ENCODE peak calls at places on chromosome 6, in four cellular contexts. H is pancreas, Z is aorta, O is HepG2. N is an unnamed sample.

GRCh38 chr6:105459884-105460283 is 57.0 kb upstream of the PREP start:
- DNase-seq in Z (no peak), O (no peak), H (no peak), N (no peak)

GRCh38 chr6:132919028-132919427 is 104.7 kb downstream of the RPS12 start:
- DNase-seq in O (no peak), Z (no peak), H (no peak), N (no peak)

GRCh38 chr6:43856005-43856765 is 86.2 kb downstream of the VEGFA start:
- DNase-seq in H (peak; percentile 74), Z (no peak), O (peak; percentile 86), N (peak; percentile 20)

GRCh38 chr6:166656269-166657206 is 29.5 kb upstream of the RPS6KA2 start:
- DNase-seq in O (peak; percentile 56), Z (no peak), H (no peak), N (no peak)

GRCh38 chr6:41687501-41688175 is 47.8 kb downstream of the TFEB start:
- DNase-seq in O (no peak), H (peak; percentile 37), Z (peak; percentile 34), N (no peak)

GRCh38 chr6:108589244-108589730 is 28.6 kb downstream of the FOXO3 start:
- DNase-seq in O (peak; percentile 15), Z (peak; percentile 71), H (peak; percentile 59), N (peak; percentile 93)

GRCh38 chr6:6712258-6712978 is 123.9 kb downstream of the LY86 start:
- DNase-seq in O (peak; percentile 83), H (peak; percentile 66), Z (no peak), N (no peak)

GRCh38 chr6:130783416-130784107 is 43.6 kb upstream of the SMLR1 start:
- DNase-seq in H (no peak), Z (no peak), O (no peak), N (no peak)

GRCh38 chr6:138815797-138816528 is 20.1 kb downstream of the ECT2L start:
- DNase-seq in O (peak; percentile 70), Z (no peak), H (no peak), N (no peak)

GRCh38 chr6:134553941-134554340 is 236.0 kb upstream of the SGK1 start:
- DNase-seq in O (no peak), Z (no peak), H (no peak), N (no peak)

GRCh38 chr6:166619912-166620311 is 7.1 kb downstream of the RPS6KA2 start:
- DNase-seq in O (no peak), H (no peak), Z (peak; percentile 71), N (no peak)

GRCh38 chr6:144036064-144036873 is 28.2 kb upstream of the PLAGL1 start:
- DNase-seq in Z (peak; percentile 63), H (no peak), O (peak; percentile 21), N (no peak)

GRCh38 chr6:125598422-125598821 is 151.0 kb upstream of the HEY2 start:
- DNase-seq in O (no peak), H (no peak), Z (peak; percentile 87), N (peak; percentile 95)

GRCh38 chr6:30816791-30817739 is 67.3 kb upstream of the DDR1 start:
- DNase-seq in H (no peak), O (no peak), Z (no peak), N (no peak)

GRCh38 chr6:89035252-89036106 is 45.1 kb upstream of the PNRC1 start:
- DNase-seq in H (peak; percentile 64), Z (peak; percentile 90), O (peak; percentile 73), N (peak; percentile 97)

GRCh38 chr6:16705403-16705993 is 55.8 kb downstream of the ATXN1 start:
- DNase-seq in H (no peak), O (no peak), Z (no peak), N (no peak)
- H3K36me3 ChIP-seq in H (no peaks in the 10 kb centered on the region), O (no peaks in the 10 kb centered on the region), Z (no peaks in the 10 kb centered on the region), N (no peaks in the 10 kb centered on the region)

DNA sequence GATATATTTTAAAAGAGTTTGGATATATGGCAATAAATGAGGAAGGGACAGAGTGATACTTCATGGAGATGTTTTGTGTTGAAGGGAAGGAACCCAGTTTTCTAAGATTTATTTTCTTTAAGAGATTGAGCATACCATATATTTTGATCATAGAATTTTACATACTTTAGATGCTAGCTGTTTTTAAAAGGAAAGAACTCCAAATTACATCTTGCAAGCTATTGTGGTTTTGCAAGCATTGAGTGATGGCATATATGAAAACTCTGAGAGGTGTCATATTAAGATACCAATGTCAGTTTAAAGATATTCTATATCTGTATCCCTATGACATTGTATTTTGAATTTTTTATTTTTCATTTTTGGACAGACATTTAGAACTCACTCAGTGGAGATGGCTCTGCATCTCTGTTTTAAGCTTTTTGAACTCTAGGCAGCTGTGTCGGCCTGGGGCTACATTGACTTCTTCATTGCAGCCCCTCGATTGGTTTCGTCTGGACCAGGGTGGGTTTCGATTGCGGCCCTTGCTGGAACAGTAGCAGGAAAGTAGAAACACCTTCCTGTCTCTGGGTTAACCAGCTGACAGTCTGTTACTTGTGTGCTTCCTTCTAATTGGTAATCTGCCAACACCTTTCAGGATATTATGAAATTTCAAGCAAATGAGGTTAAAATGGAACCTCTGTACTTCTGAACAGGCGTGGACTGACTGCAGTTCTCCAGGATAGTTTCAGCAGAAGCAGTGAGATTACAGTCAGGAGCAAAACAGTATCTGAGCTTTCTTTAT is 14.0 kb downstream of the IGF2R start:
- DNase-seq in H (no peak), O (no peak), Z (no peak), N (no peak)
- H3K4me1 ChIP-seq in H (peaks cover 42% of the 10 kb centered on the region), O (peaks cover 88% of the 10 kb centered on the region), Z (peaks cover 7% of the 10 kb centered on the region), N (peaks cover 88% of the 10 kb centered on the region)

GRCh38 chr6:50030350-50030749 is 8.6 kb upstream of the DEFB110 start:
- DNase-seq in Z (no peak), O (no peak), H (no peak), N (no peak)
- H3K36me3 ChIP-seq in Z (no peaks in the 10 kb centered on the region), O (no peaks in the 10 kb centered on the region), H (no peaks in the 10 kb centered on the region), N (no peaks in the 10 kb centered on the region)

GRCh38 chr6:161440299-161440698 is 166.4 kb upstream of the AGPAT4 start:
- DNase-seq in Z (no peak), H (no peak), O (no peak), N (no peak)
- H3K4me1 ChIP-seq in Z (no peaks in the 10 kb centered on the region), H (peaks cover 3% of the 10 kb centered on the region), O (no peaks in the 10 kb centered on the region), N (peaks cover 26% of the 10 kb centered on the region)

DNA sequence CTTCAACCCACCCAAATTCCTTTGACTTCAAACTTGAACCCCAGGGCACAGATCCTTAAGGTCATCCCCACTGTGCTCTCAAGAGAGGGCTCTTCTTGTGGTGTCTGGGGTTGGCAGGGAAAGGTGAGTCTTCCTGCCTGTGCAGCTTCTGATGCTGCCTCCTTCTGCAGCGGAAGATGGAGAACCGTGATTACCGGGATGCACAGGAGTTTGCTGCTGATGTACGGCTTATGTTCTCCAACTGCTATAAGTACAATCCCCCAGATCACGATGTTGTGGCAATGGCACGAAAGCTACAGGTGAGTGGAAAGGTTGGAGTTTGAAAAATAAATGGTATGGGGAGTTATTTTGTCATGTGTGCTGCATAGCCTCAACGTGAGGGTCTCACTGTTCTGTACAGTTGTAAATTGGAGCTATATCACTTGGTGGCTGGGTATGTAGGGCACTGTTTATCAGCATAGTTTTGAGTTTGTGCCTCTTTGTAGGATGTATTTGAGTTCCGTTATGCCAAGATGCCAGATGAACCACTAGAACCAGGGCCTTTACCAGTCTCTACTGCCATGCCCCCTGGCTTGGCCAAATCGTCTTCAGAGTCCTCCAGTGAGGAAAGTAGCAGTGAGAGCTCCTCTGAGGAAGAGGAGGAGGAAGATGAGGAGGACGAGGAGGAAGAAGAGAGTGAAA is 9.0 kb downstream of the BRD2 start:
- DNase-seq in Z (no peak), H (no peak), O (no peak), N (no peak)
- H3K36me3 ChIP-seq in Z (peaks cover 10% of the 10 kb centered on the region), H (peaks cover 85% of the 10 kb centered on the region), O (peaks cover 87% of the 10 kb centered on the region), N (peaks cover 6% of the 10 kb centered on the region)

GRCh38 chr6:56524891-56525703 is 117.6 kb downstream of the DST start:
- DNase-seq in H (no peak), O (no peak), Z (no peak), N (no peak)

GRCh38 chr6:56528412-56528841 is 114.3 kb downstream of the DST start:
- DNase-seq in H (no peak), Z (no peak), O (no peak), N (no peak)

GRCh38 chr6:56527934-56528333 is 114.8 kb downstream of the DST start:
- DNase-seq in Z (no peak), H (no peak), O (no peak), N (no peak)

GRCh38 chr6:56526860-56527544 is 115.7 kb downstream of the DST start:
- DNase-seq in Z (no peak), O (no peak), H (no peak), N (no peak)

GRCh38 chr6:56525976-56526375 is 116.7 kb downstream of the DST start:
- DNase-seq in Z (no peak), H (no peak), O (no peak), N (no peak)
- H3K4me1 ChIP-seq in Z (peaks cover 5% of the 10 kb centered on the region), H (peaks cover 18% of the 10 kb centered on the region), O (peaks cover 20% of the 10 kb centered on the region), N (peaks cover 13% of the 10 kb centered on the region)

GRCh38 chr6:28693033-28693750 is 167.5 kb downstream of the GPX5 start:
- DNase-seq in H (no peak), Z (no peak), O (no peak), N (no peak)

GRCh38 chr6:28695671-28696537 is 170.2 kb downstream of the GPX5 start:
- DNase-seq in Z (no peak), H (no peak), O (no peak), N (no peak)

DNA sequence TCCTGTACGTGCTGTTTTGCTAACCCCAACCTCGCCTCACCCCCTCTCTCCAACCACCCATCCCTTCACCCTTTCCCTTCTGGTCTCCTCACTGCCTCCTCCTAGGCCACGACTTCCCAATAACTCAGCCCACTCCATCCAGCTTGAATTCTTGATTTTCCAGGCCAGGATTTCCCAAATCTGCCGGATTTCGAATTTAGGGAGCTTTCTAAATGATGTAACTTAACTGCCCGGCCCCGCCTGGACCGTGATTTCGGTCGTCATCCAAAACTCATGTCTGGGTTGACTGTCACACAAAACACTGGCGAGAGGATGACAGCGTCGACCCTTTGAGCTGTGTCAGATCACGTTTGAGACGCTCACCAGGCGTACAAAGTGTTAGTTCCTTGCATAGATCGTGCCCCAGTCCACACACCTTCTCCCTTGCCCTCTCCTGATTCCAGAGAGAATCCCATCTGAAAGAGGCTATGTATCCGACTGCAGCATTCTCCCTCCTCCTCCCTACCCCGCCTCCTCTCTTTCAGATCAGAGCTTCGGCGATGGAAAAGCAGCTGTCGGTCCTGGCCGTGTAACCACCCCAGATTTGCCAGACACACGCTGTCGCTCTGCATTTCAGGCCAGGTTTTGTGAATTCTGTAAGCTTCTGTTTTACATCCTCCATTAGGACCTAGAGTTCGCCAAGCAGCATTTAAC is 168.2 kb downstream of the GPX5 start:
- DNase-seq in O (no peak), Z (no peak), H (no peak), N (no peak)
- H3K36me3 ChIP-seq in O (no peaks in the 10 kb centered on the region), Z (no peaks in the 10 kb centered on the region), H (no peaks in the 10 kb centered on the region), N (no peaks in the 10 kb centered on the region)

GRCh38 chr6:4668271-4669179 is 107.7 kb upstream of the CDYL start:
- DNase-seq in O (no peak), H (no peak), Z (no peak), N (no peak)
- H3K4me1 ChIP-seq in O (no peaks in the 10 kb centered on the region), H (no peaks in the 10 kb centered on the region), Z (no peaks in the 10 kb centered on the region), N (peaks cover 10% of the 10 kb centered on the region)

GRCh38 chr6:3458706-3459421 is 2.0 kb upstream of the SLC22A23 start:
- DNase-seq in H (no peak), O (no peak), Z (no peak), N (no peak)

GRCh38 chr6:3457710-3458605 is 1.1 kb upstream of the SLC22A23 start:
- DNase-seq in Z (no peak), H (peak; percentile 73), O (peak; percentile 37), N (peak; percentile 58)

GRCh38 chr6:3455490-3456394 is 1.1 kb downstream of the SLC22A23 start:
- DNase-seq in O (peak; percentile 38), Z (peak; percentile 60), H (peak; percentile 78), N (peak; percentile 43)

GRCh38 chr6:3456395-3456767 is 469 bp downstream of the SLC22A23 start:
- DNase-seq in Z (no peak), O (no peak), H (peak; percentile 67), N (no peak)

GRCh38 chr6:3456794-3457709 is at the start of gene SLC22A23:
- DNase-seq in O (peak; percentile 56), Z (peak; percentile 58), H (peak; percentile 96), N (peak; percentile 72)
- H3K36me3 ChIP-seq in O (peaks cover under 1% of the 10 kb centered on the region), Z (no peaks in the 10 kb centered on the region), H (no peaks in the 10 kb centered on the region), N (no peaks in the 10 kb centered on the region)

N was measured in gastrocnemius medialis.